ENCODE peak calls at places on chromosome 4, in six cellular contexts. S is putamen, R is GM13976, A is RPMI8226, J is cardiac muscle cell, D is left ventricle myocardium inferior. T is an unnamed sample.

GRCh38 chr4:84920591-84920990 is 45.9 kb downstream of the WDFY3 start:
- DNase-seq in S (peak), R (no peak), A (no peak), J (peak), D (no peak), T (no peak)

GRCh38 chr4:128582319-128582948 is 227.1 kb upstream of the JADE1 start:
- DNase-seq in S (no peak), R (no peak), A (no peak), J (peak), D (no peak), T (peak)

GRCh38 chr4:2402053-2402452 is 16.4 kb downstream of the ZFYVE28 start:
- DNase-seq in S (peak), R (no peak), A (no peak), J (peak), D (peak), T (peak)

GRCh38 chr4:33062155-33062554 is 2342.0 kb downstream of the PCDH7 start:
- DNase-seq in S (no peak), R (no peak), A (no peak), J (peak), D (no peak), T (no peak)

GRCh38 chr4:88077911-88078310 is 70.5 kb downstream of the PKD2 start:
- DNase-seq in S (no peak), R (no peak), A (no peak), J (peak), D (no peak), T (no peak)

GRCh38 chr4:8347660-8348059 is 78.1 kb downstream of the HTRA3 start:
- DNase-seq in S (no peak), R (no peak), A (no peak), J (no peak), D (no peak), T (no peak)

GRCh38 chr4:148203056-148203898 is 238.9 kb downstream of the NR3C2 start:
- DNase-seq in S (peak), R (no peak), A (no peak), J (no peak), D (no peak), T (peak)

GRCh38 chr4:130955520-130955919 is 1859.6 kb downstream of the C4orf33 start:
- DNase-seq in S (no peak), R (no peak), A (no peak), J (no peak), D (no peak), T (no peak)

GRCh38 chr4:61406677-61407076 is 206.6 kb downstream of the ADGRL3 start:
- DNase-seq in S (no peak), R (no peak), A (no peak), J (no peak), D (no peak), T (no peak)

GRCh38 chr4:146246381-146246780 is 32.0 kb downstream of the REELD1 start:
- DNase-seq in S (no peak), R (no peak), A (no peak), J (no peak), D (no peak), T (no peak)

GRCh38 chr4:168589154-168589553 is 92.3 kb downstream of the PALLD start:
- DNase-seq in S (no peak), R (no peak), A (peak), J (peak), D (no peak), T (no peak)

GRCh38 chr4:38344929-38345328 is 319.1 kb upstream of the KLF3 start:
- DNase-seq in S (no peak), R (no peak), A (no peak), J (no peak), D (no peak), T (no peak)

GRCh38 chr4:75289843-75290616 is 224.2 kb downstream of the RCHY1 start:
- DNase-seq in S (peak), R (peak), A (peak), J (peak), D (no peak), T (peak)

GRCh38 chr4:78337216-78337615 is 214.4 kb upstream of the ANXA3 start:
- DNase-seq in S (no peak), R (no peak), A (no peak), J (peak), D (no peak), T (no peak)

GRCh38 chr4:181863846-181864245 is 379.4 kb upstream of the TENM3 start:
- DNase-seq in S (no peak), R (no peak), A (no peak), J (no peak), D (no peak), T (no peak)

GRCh38 chr4:39642885-39643550 is 4.4 kb upstream of the SMIM14 start:
- DNase-seq in S (no peak), R (no peak), A (no peak), J (peak), D (no peak), T (no peak)

GRCh38 chr4:13292372-13292771 is 191.8 kb downstream of the RAB28 start:
- DNase-seq in S (no peak), R (no peak), A (no peak), J (no peak), D (no peak), T (no peak)

GRCh38 chr4:48340276-48340904 is 939 bp upstream of the SLAIN2 start:
- DNase-seq in S (no peak), R (no peak), A (no peak), J (peak), D (no peak), T (peak)

GRCh38 chr4:57163530-57164459 is 53.6 kb upstream of the IGFBP7 start:
- DNase-seq in S (peak), R (peak), A (peak), J (peak), D (peak), T (peak)

GRCh38 chr4:46389301-46389761 is 597 bp downstream of the GABRA2 start:
- DNase-seq in S (no peak), R (peak), A (no peak), J (peak), D (no peak), T (peak)

GRCh38 chr4:182778222-182778982 is 138.8 kb downstream of the DCTD start:
- DNase-seq in S (no peak), R (no peak), A (no peak), J (no peak), D (no peak), T (no peak)

GRCh38 chr4:68076194-68076593 is 53.5 kb downstream of the TMPRSS11F start:
- DNase-seq in S (no peak), R (no peak), A (no peak), J (no peak), D (no peak), T (peak)

GRCh38 chr4:77415689-77416088 is 189.9 kb upstream of the CXCL13 start:
- DNase-seq in S (no peak), R (no peak), A (no peak), J (no peak), D (no peak), T (no peak)

GRCh38 chr4:82797048-82797590 is 1.5 kb downstream of the SCD5 start:
- DNase-seq in S (no peak), R (no peak), A (peak), J (peak), D (no peak), T (no peak)

GRCh38 chr4:6221851-6222760 is 21.8 kb upstream of the JAKMIP1 start:
- DNase-seq in S (peak), R (peak), A (no peak), J (peak), D (peak), T (peak)

GRCh38 chr4:9866931-9867330 is 85.5 kb downstream of the DRD5 start:
- DNase-seq in S (no peak), R (no peak), A (no peak), J (no peak), D (no peak), T (no peak)

GRCh38 chr4:182010876-182011275 is 232.3 kb upstream of the TENM3 start:
- DNase-seq in S (no peak), R (no peak), A (no peak), J (peak), D (no peak), T (no peak)

GRCh38 chr4:156557962-156558361 is 413.6 kb downstream of the PDGFC start:
- DNase-seq in S (no peak), R (no peak), A (no peak), J (no peak), D (no peak), T (no peak)

GRCh38 chr4:141643557-141643956 is 7.2 kb downstream of the IL15 start:
- DNase-seq in S (no peak), R (no peak), A (no peak), J (no peak), D (no peak), T (no peak)

GRCh38 chr4:81255524-81255923 is 40.5 kb upstream of the PRKG2 start:
- DNase-seq in S (no peak), R (no peak), A (no peak), J (peak), D (no peak), T (no peak)

GRCh38 chr4:91764085-91764484 is 539.7 kb upstream of the GRID2 start:
- DNase-seq in S (no peak), R (no peak), A (no peak), J (no peak), D (no peak), T (no peak)

GRCh38 chr4:26108024-26108423 is 194.0 kb downstream of the SMIM20 start:
- DNase-seq in S (no peak), R (no peak), A (no peak), J (no peak), D (no peak), T (no peak)

GRCh38 chr4:94995684-94996394 is 238.1 kb downstream of the BMPR1B start:
- DNase-seq in S (peak), R (no peak), A (no peak), J (peak), D (no peak), T (peak)

GRCh38 chr4:7933631-7934510 is 5.8 kb downstream of the AFAP1 start:
- DNase-seq in S (no peak), R (no peak), A (no peak), J (peak), D (no peak), T (no peak)

GRCh38 chr4:183471960-183472708 is 27.7 kb downstream of the CDKN2AIP start:
- DNase-seq in S (peak), R (peak), A (peak), J (peak), D (peak), T (peak)

GRCh38 chr4:187304131-187304530 is 580.5 kb upstream of the FAT1 start:
- DNase-seq in S (no peak), R (no peak), A (no peak), J (no peak), D (no peak), T (peak)

GRCh38 chr4:6342530-6343293 is 73.1 kb downstream of the WFS1 start:
- DNase-seq in S (peak), R (no peak), A (no peak), J (peak), D (peak), T (no peak)

GRCh38 chr4:17366496-17366895 is 145.4 kb downstream of the QDPR start:
- DNase-seq in S (no peak), R (no peak), A (no peak), J (peak), D (no peak), T (no peak)

GRCh38 chr4:71163317-71163716 is 169.9 kb downstream of the DCK start:
- DNase-seq in S (no peak), R (no peak), A (no peak), J (no peak), D (no peak), T (no peak)

T was measured in mesendoderm.